ENCODE peak calls at places on chromosomes 16 and 17, in six cellular contexts. One of them, this sample, is unnamed.

GRCh38 chr16:78513838-78514237 is 414.4 kb downstream of the WWOX start:
- DNase-seq in activated T-helper 1 cell treated with Interleukin-2 at 50 U/mL for 16 hours: no peak
- DNase-seq in foreskin fibroblast: no peak
- DNase-seq in naive thymus-derived CD8-positive, alpha-beta T cell: no peak
- DNase-seq in effector CD4-positive, alpha-beta T cell: no peak
- DNase-seq in bronchial epithelial cell: peak
- DNase-seq in this sample: no peak

GRCh38 chr17:13027246-13027645 is 9.4 kb upstream of the ELAC2 start:
- DNase-seq in effector CD4-positive, alpha-beta T cell: no peak
- DNase-seq in activated T-helper 1 cell treated with Interleukin-2 at 50 U/mL for 16 hours: no peak
- DNase-seq in bronchial epithelial cell: no peak
- DNase-seq in naive thymus-derived CD8-positive, alpha-beta T cell: no peak
- DNase-seq in foreskin fibroblast: peak
- DNase-seq in this sample: no peak

GRCh38 chr16:31354394-31355291 is at the start of gene ITGAX:
- DNase-seq in naive thymus-derived CD8-positive, alpha-beta T cell: peak
- DNase-seq in bronchial epithelial cell: peak
- DNase-seq in effector CD4-positive, alpha-beta T cell: no peak
- DNase-seq in foreskin fibroblast: peak
- DNase-seq in activated T-helper 1 cell treated with Interleukin-2 at 50 U/mL for 16 hours: no peak
- DNase-seq in this sample: peak

GRCh38 chr17:76820523-76820922 is 47.7 kb upstream of the MGAT5B start:
- DNase-seq in foreskin fibroblast: no peak
- DNase-seq in naive thymus-derived CD8-positive, alpha-beta T cell: no peak
- DNase-seq in activated T-helper 1 cell treated with Interleukin-2 at 50 U/mL for 16 hours: no peak
- DNase-seq in bronchial epithelial cell: no peak
- DNase-seq in effector CD4-positive, alpha-beta T cell: no peak
- DNase-seq in this sample: no peak

GRCh38 chr16:70162041-70162451 is 11.5 kb upstream of the CLEC18C start:
- DNase-seq in foreskin fibroblast: peak
- DNase-seq in activated T-helper 1 cell treated with Interleukin-2 at 50 U/mL for 16 hours: no peak
- DNase-seq in effector CD4-positive, alpha-beta T cell: no peak
- DNase-seq in naive thymus-derived CD8-positive, alpha-beta T cell: no peak
- DNase-seq in bronchial epithelial cell: peak
- DNase-seq in this sample: no peak

GRCh38 chr16:19745286-19746018 is 27.4 kb downstream of the IQCK start:
- DNase-seq in effector CD4-positive, alpha-beta T cell: no peak
- DNase-seq in foreskin fibroblast: peak
- DNase-seq in activated T-helper 1 cell treated with Interleukin-2 at 50 U/mL for 16 hours: no peak
- DNase-seq in bronchial epithelial cell: no peak
- DNase-seq in naive thymus-derived CD8-positive, alpha-beta T cell: no peak
- DNase-seq in this sample: peak

GRCh38 chr17:39676198-39676819 is 8.1 kb downstream of the PNMT start:
- DNase-seq in effector CD4-positive, alpha-beta T cell: no peak
- DNase-seq in foreskin fibroblast: peak
- DNase-seq in naive thymus-derived CD8-positive, alpha-beta T cell: peak
- DNase-seq in activated T-helper 1 cell treated with Interleukin-2 at 50 U/mL for 16 hours: peak
- DNase-seq in bronchial epithelial cell: peak
- DNase-seq in this sample: no peak

GRCh38 chr17:17032131-17032692 is 10.0 kb upstream of the MPRIP start:
- DNase-seq in bronchial epithelial cell: peak
- DNase-seq in naive thymus-derived CD8-positive, alpha-beta T cell: no peak
- DNase-seq in activated T-helper 1 cell treated with Interleukin-2 at 50 U/mL for 16 hours: no peak
- DNase-seq in effector CD4-positive, alpha-beta T cell: no peak
- DNase-seq in foreskin fibroblast: peak
- DNase-seq in this sample: peak

GRCh38 chr16:66205287-66206167 is 161.0 kb upstream of the CDH5 start:
- DNase-seq in foreskin fibroblast: peak
- DNase-seq in bronchial epithelial cell: peak
- DNase-seq in effector CD4-positive, alpha-beta T cell: no peak
- DNase-seq in activated T-helper 1 cell treated with Interleukin-2 at 50 U/mL for 16 hours: no peak
- DNase-seq in naive thymus-derived CD8-positive, alpha-beta T cell: no peak
- DNase-seq in this sample: no peak

GRCh38 chr16:8655184-8655717 is 19.2 kb upstream of the ABAT start:
- DNase-seq in bronchial epithelial cell: no peak
- DNase-seq in foreskin fibroblast: peak
- DNase-seq in activated T-helper 1 cell treated with Interleukin-2 at 50 U/mL for 16 hours: no peak
- DNase-seq in effector CD4-positive, alpha-beta T cell: no peak
- DNase-seq in naive thymus-derived CD8-positive, alpha-beta T cell: no peak
- DNase-seq in this sample: no peak

GRCh38 chr17:74981979-74982662 is 5.3 kb upstream of the CDR2L start:
- DNase-seq in activated T-helper 1 cell treated with Interleukin-2 at 50 U/mL for 16 hours: peak
- DNase-seq in bronchial epithelial cell: no peak
- DNase-seq in effector CD4-positive, alpha-beta T cell: peak
- DNase-seq in foreskin fibroblast: peak
- DNase-seq in naive thymus-derived CD8-positive, alpha-beta T cell: peak
- DNase-seq in this sample: peak

GRCh38 chr17:10198509-10199249 is at the start of gene GAS7:
- DNase-seq in activated T-helper 1 cell treated with Interleukin-2 at 50 U/mL for 16 hours: peak
- DNase-seq in naive thymus-derived CD8-positive, alpha-beta T cell: peak
- DNase-seq in foreskin fibroblast: peak
- DNase-seq in bronchial epithelial cell: no peak
- DNase-seq in effector CD4-positive, alpha-beta T cell: peak
- DNase-seq in this sample: peak

GRCh38 chr17:2049333-2050245 is 5.3 kb upstream of the HIC1 start:
- DNase-seq in bronchial epithelial cell: peak
- DNase-seq in activated T-helper 1 cell treated with Interleukin-2 at 50 U/mL for 16 hours: peak
- DNase-seq in naive thymus-derived CD8-positive, alpha-beta T cell: peak
- DNase-seq in foreskin fibroblast: peak
- DNase-seq in effector CD4-positive, alpha-beta T cell: peak
- DNase-seq in this sample: peak

GRCh38 chr17:53353919-53354351 is 468.8 kb upstream of the KIF2B start:
- DNase-seq in naive thymus-derived CD8-positive, alpha-beta T cell: no peak
- DNase-seq in activated T-helper 1 cell treated with Interleukin-2 at 50 U/mL for 16 hours: no peak
- DNase-seq in effector CD4-positive, alpha-beta T cell: no peak
- DNase-seq in foreskin fibroblast: no peak
- DNase-seq in bronchial epithelial cell: no peak
- DNase-seq in this sample: no peak

GRCh38 chr17:40433551-40434384 is 9.5 kb upstream of the IGFBP4 start:
- DNase-seq in naive thymus-derived CD8-positive, alpha-beta T cell: no peak
- DNase-seq in bronchial epithelial cell: no peak
- DNase-seq in activated T-helper 1 cell treated with Interleukin-2 at 50 U/mL for 16 hours: no peak
- DNase-seq in effector CD4-positive, alpha-beta T cell: no peak
- DNase-seq in foreskin fibroblast: no peak
- DNase-seq in this sample: peak

GRCh38 chr16:30356401-30357084 is 1.4 kb upstream of the CD2BP2 start:
- DNase-seq in effector CD4-positive, alpha-beta T cell: no peak
- DNase-seq in foreskin fibroblast: peak
- DNase-seq in naive thymus-derived CD8-positive, alpha-beta T cell: no peak
- DNase-seq in activated T-helper 1 cell treated with Interleukin-2 at 50 U/mL for 16 hours: no peak
- DNase-seq in bronchial epithelial cell: no peak
- DNase-seq in this sample: peak

GRCh38 chr16:12257926-12258561 is 281.5 kb downstream of the SNX29 start:
- DNase-seq in effector CD4-positive, alpha-beta T cell: no peak
- DNase-seq in bronchial epithelial cell: no peak
- DNase-seq in foreskin fibroblast: no peak
- DNase-seq in activated T-helper 1 cell treated with Interleukin-2 at 50 U/mL for 16 hours: no peak
- DNase-seq in naive thymus-derived CD8-positive, alpha-beta T cell: no peak
- DNase-seq in this sample: peak

GRCh38 chr17:43882761-43883415 is 24.4 kb downstream of the MPP2 start:
- DNase-seq in bronchial epithelial cell: no peak
- DNase-seq in activated T-helper 1 cell treated with Interleukin-2 at 50 U/mL for 16 hours: no peak
- DNase-seq in effector CD4-positive, alpha-beta T cell: no peak
- DNase-seq in foreskin fibroblast: no peak
- DNase-seq in naive thymus-derived CD8-positive, alpha-beta T cell: no peak
- DNase-seq in this sample: peak

GRCh38 chr17:29111816-29112499 is 68.2 kb downstream of the MYO18A start:
- DNase-seq in activated T-helper 1 cell treated with Interleukin-2 at 50 U/mL for 16 hours: peak
- DNase-seq in effector CD4-positive, alpha-beta T cell: peak
- DNase-seq in foreskin fibroblast: peak
- DNase-seq in bronchial epithelial cell: peak
- DNase-seq in naive thymus-derived CD8-positive, alpha-beta T cell: peak
- DNase-seq in this sample: peak

GRCh38 chr17:21677911-21678310 is 14.4 kb upstream of the KCNJ18 start:
- DNase-seq in naive thymus-derived CD8-positive, alpha-beta T cell: no peak
- DNase-seq in activated T-helper 1 cell treated with Interleukin-2 at 50 U/mL for 16 hours: no peak
- DNase-seq in bronchial epithelial cell: no peak
- DNase-seq in foreskin fibroblast: no peak
- DNase-seq in effector CD4-positive, alpha-beta T cell: no peak
- DNase-seq in this sample: peak

GRCh38 chr17:54900457-54901229 is at the start of gene TOM1L1:
- DNase-seq in foreskin fibroblast: peak
- DNase-seq in effector CD4-positive, alpha-beta T cell: no peak
- DNase-seq in naive thymus-derived CD8-positive, alpha-beta T cell: no peak
- DNase-seq in bronchial epithelial cell: peak
- DNase-seq in activated T-helper 1 cell treated with Interleukin-2 at 50 U/mL for 16 hours: peak
- DNase-seq in this sample: peak

GRCh38 chr17:64315032-64315490 is 52.0 kb upstream of the TEX2 start:
- DNase-seq in bronchial epithelial cell: no peak
- DNase-seq in foreskin fibroblast: peak
- DNase-seq in effector CD4-positive, alpha-beta T cell: no peak
- DNase-seq in naive thymus-derived CD8-positive, alpha-beta T cell: no peak
- DNase-seq in activated T-helper 1 cell treated with Interleukin-2 at 50 U/mL for 16 hours: no peak
- DNase-seq in this sample: no peak

GRCh38 chr17:17347956-17348871 is 45.0 kb downstream of the NT5M start:
- DNase-seq in bronchial epithelial cell: no peak
- DNase-seq in activated T-helper 1 cell treated with Interleukin-2 at 50 U/mL for 16 hours: no peak
- DNase-seq in naive thymus-derived CD8-positive, alpha-beta T cell: no peak
- DNase-seq in foreskin fibroblast: no peak
- DNase-seq in effector CD4-positive, alpha-beta T cell: no peak
- DNase-seq in this sample: no peak

GRCh38 chr17:45147102-45147580 is 1.1 kb upstream of the HEXIM1 start:
- DNase-seq in foreskin fibroblast: peak
- DNase-seq in naive thymus-derived CD8-positive, alpha-beta T cell: no peak
- DNase-seq in activated T-helper 1 cell treated with Interleukin-2 at 50 U/mL for 16 hours: peak
- DNase-seq in bronchial epithelial cell: no peak
- DNase-seq in effector CD4-positive, alpha-beta T cell: no peak
- DNase-seq in this sample: no peak

GRCh38 chr16:65660390-65660789 is 538.5 kb upstream of the CDH11 start:
- DNase-seq in foreskin fibroblast: peak
- DNase-seq in bronchial epithelial cell: peak
- DNase-seq in effector CD4-positive, alpha-beta T cell: no peak
- DNase-seq in naive thymus-derived CD8-positive, alpha-beta T cell: no peak
- DNase-seq in activated T-helper 1 cell treated with Interleukin-2 at 50 U/mL for 16 hours: no peak
- DNase-seq in this sample: no peak

GRCh38 chr17:78979780-78980623 is at the start of gene LGALS3BP:
- DNase-seq in effector CD4-positive, alpha-beta T cell: no peak
- DNase-seq in naive thymus-derived CD8-positive, alpha-beta T cell: peak
- DNase-seq in activated T-helper 1 cell treated with Interleukin-2 at 50 U/mL for 16 hours: no peak
- DNase-seq in bronchial epithelial cell: peak
- DNase-seq in foreskin fibroblast: peak
- DNase-seq in this sample: no peak

GRCh38 chr16:24088011-24088410 is 168.1 kb upstream of the CACNG3 start:
- DNase-seq in effector CD4-positive, alpha-beta T cell: no peak
- DNase-seq in foreskin fibroblast: no peak
- DNase-seq in naive thymus-derived CD8-positive, alpha-beta T cell: no peak
- DNase-seq in bronchial epithelial cell: no peak
- DNase-seq in activated T-helper 1 cell treated with Interleukin-2 at 50 U/mL for 16 hours: no peak
- DNase-seq in this sample: peak

GRCh38 chr17:12395733-12396354 is 269.8 kb upstream of the MYOCD start:
- DNase-seq in foreskin fibroblast: peak
- DNase-seq in naive thymus-derived CD8-positive, alpha-beta T cell: no peak
- DNase-seq in effector CD4-positive, alpha-beta T cell: no peak
- DNase-seq in bronchial epithelial cell: peak
- DNase-seq in activated T-helper 1 cell treated with Interleukin-2 at 50 U/mL for 16 hours: no peak
- DNase-seq in this sample: peak

GRCh38 chr17:73342549-73343167 is 30.9 kb upstream of the CDC42EP4 start:
- DNase-seq in effector CD4-positive, alpha-beta T cell: no peak
- DNase-seq in bronchial epithelial cell: peak
- DNase-seq in foreskin fibroblast: peak
- DNase-seq in activated T-helper 1 cell treated with Interleukin-2 at 50 U/mL for 16 hours: no peak
- DNase-seq in naive thymus-derived CD8-positive, alpha-beta T cell: no peak
- DNase-seq in this sample: peak

GRCh38 chr17:70621593-70621992 is 452.3 kb downstream of the KCNJ2 start:
- DNase-seq in bronchial epithelial cell: no peak
- DNase-seq in naive thymus-derived CD8-positive, alpha-beta T cell: no peak
- DNase-seq in activated T-helper 1 cell treated with Interleukin-2 at 50 U/mL for 16 hours: no peak
- DNase-seq in foreskin fibroblast: peak
- DNase-seq in effector CD4-positive, alpha-beta T cell: no peak
- DNase-seq in this sample: no peak

GRCh38 chr17:68318103-68318991 is 27.1 kb downstream of the ARSG start:
- DNase-seq in naive thymus-derived CD8-positive, alpha-beta T cell: no peak
- DNase-seq in activated T-helper 1 cell treated with Interleukin-2 at 50 U/mL for 16 hours: no peak
- DNase-seq in bronchial epithelial cell: peak
- DNase-seq in foreskin fibroblast: peak
- DNase-seq in effector CD4-positive, alpha-beta T cell: no peak
- DNase-seq in this sample: peak

GRCh38 chr17:39777534-39778365 is 40.0 kb downstream of the GRB7 start:
- DNase-seq in naive thymus-derived CD8-positive, alpha-beta T cell: no peak
- DNase-seq in effector CD4-positive, alpha-beta T cell: no peak
- DNase-seq in activated T-helper 1 cell treated with Interleukin-2 at 50 U/mL for 16 hours: no peak
- DNase-seq in bronchial epithelial cell: no peak
- DNase-seq in foreskin fibroblast: no peak
- DNase-seq in this sample: no peak

GRCh38 chr17:56350592-56350991 is 197.3 kb downstream of the ANKFN1 start:
- DNase-seq in effector CD4-positive, alpha-beta T cell: no peak
- DNase-seq in naive thymus-derived CD8-positive, alpha-beta T cell: no peak
- DNase-seq in bronchial epithelial cell: no peak
- DNase-seq in activated T-helper 1 cell treated with Interleukin-2 at 50 U/mL for 16 hours: no peak
- DNase-seq in foreskin fibroblast: no peak
- DNase-seq in this sample: no peak

GRCh38 chr16:68445458-68445857 is 2.9 kb downstream of the SMPD3 start:
- DNase-seq in bronchial epithelial cell: peak
- DNase-seq in foreskin fibroblast: peak
- DNase-seq in activated T-helper 1 cell treated with Interleukin-2 at 50 U/mL for 16 hours: no peak
- DNase-seq in naive thymus-derived CD8-positive, alpha-beta T cell: no peak
- DNase-seq in effector CD4-positive, alpha-beta T cell: no peak
- DNase-seq in this sample: peak

GRCh38 chr17:16377804-16378400 is 3.0 kb upstream of the UBB start:
- DNase-seq in activated T-helper 1 cell treated with Interleukin-2 at 50 U/mL for 16 hours: no peak
- DNase-seq in foreskin fibroblast: peak
- DNase-seq in naive thymus-derived CD8-positive, alpha-beta T cell: no peak
- DNase-seq in bronchial epithelial cell: peak
- DNase-seq in effector CD4-positive, alpha-beta T cell: no peak
- DNase-seq in this sample: no peak

This sample was measured in islet precursor cell.